ENCODE peak calls at places on chromosome 20, in nine cellular contexts. M is stimulated activated CD8-positive, alpha-beta memory T cell treated with anti-CD3 and anti-CD28 coated beads, Interleukin-4, amount 100 ng/mL, for 48 hours; L is GM10248; Q is NCI-H1436; H is IMR-90; S is neural progenitor cell; W is left cardiac atrium; V is right cardiac atrium; I is HEK293T. E is an unnamed sample.

GRCh38 chr20:58542411-58543095 is 27.4 kb upstream of the APCDD1L start:
- DNase-seq in M (peak), L (no peak), Q (no peak), H (peak), S (no peak), W (no peak), V (no peak), I (no peak), E (no peak)

GRCh38 chr20:2088904-2089303 is 12.7 kb upstream of the STK35 start:
- DNase-seq in M (no peak), L (no peak), Q (no peak), H (no peak), S (peak), W (no peak), V (no peak), I (no peak), E (no peak)

GRCh38 chr20:46133886-46134654 is 16.0 kb downstream of the CD40 start:
- DNase-seq in M (no peak), L (no peak), Q (no peak), H (no peak), S (no peak), W (no peak), V (no peak), I (no peak), E (no peak)

GRCh38 chr20:62159835-62160234 is 16.3 kb downstream of the SS18L1 start:
- DNase-seq in M (peak), L (peak), Q (no peak), H (peak), S (no peak), W (no peak), V (no peak), I (no peak), E (no peak)

GRCh38 chr20:48468571-48468970 is 359.2 kb downstream of the PREX1 start:
- DNase-seq in M (no peak), L (no peak), Q (no peak), H (no peak), S (no peak), W (no peak), V (no peak), I (no peak), E (no peak)

GRCh38 chr20:58818585-58819285 is 32.0 kb downstream of the GNAS-AS1 start:
- DNase-seq in M (peak), L (no peak), Q (no peak), H (peak), S (no peak), W (no peak), V (no peak), I (no peak), E (no peak)

GRCh38 chr20:59448828-59449444 is 148.5 kb downstream of the EDN3 start:
- DNase-seq in M (no peak), L (no peak), Q (no peak), H (no peak), S (no peak), W (no peak), V (no peak), I (no peak), E (no peak)

GRCh38 chr20:46128310-46129151 is 10.4 kb downstream of the CD40 start:
- DNase-seq in M (peak), L (no peak), Q (peak), H (no peak), S (peak), W (peak), V (peak), I (peak), E (peak)

GRCh38 chr20:258963-259362 is 1.4 kb downstream of the DEFB132 start:
- DNase-seq in M (peak), L (no peak), Q (no peak), H (peak), S (no peak), W (no peak), V (no peak), I (peak), E (no peak)

GRCh38 chr20:24502661-24503060 is 33.2 kb downstream of the SYNDIG1 start:
- DNase-seq in M (no peak), L (no peak), Q (no peak), H (no peak), S (no peak), W (no peak), V (no peak), I (no peak), E (no peak)

GRCh38 chr20:40953856-40954255 is 74.8 kb upstream of the TOP1 start:
- DNase-seq in M (no peak), L (no peak), Q (no peak), H (peak), S (no peak), W (no peak), V (no peak), I (no peak), E (no peak)

GRCh38 chr20:32190608-32191415 is 16.7 kb downstream of the PLAGL2 start:
- DNase-seq in M (peak), L (peak), Q (no peak), H (no peak), S (peak), W (no peak), V (no peak), I (no peak), E (peak)

GRCh38 chr20:2699775-2700413 is 7.3 kb downstream of the EBF4 start:
- DNase-seq in M (no peak), L (no peak), Q (no peak), H (no peak), S (no peak), W (no peak), V (no peak), I (no peak), E (no peak)

GRCh38 chr20:61814726-61815125 is 251.0 kb downstream of the TAF4 start:
- DNase-seq in M (no peak), L (no peak), Q (no peak), H (no peak), S (no peak), W (no peak), V (no peak), I (no peak), E (no peak)

GRCh38 chr20:50277460-50278376 is 87.1 kb downstream of the CEBPB start:
- DNase-seq in M (no peak), L (no peak), Q (no peak), H (no peak), S (no peak), W (no peak), V (peak), I (no peak), E (no peak)

E was measured in H9.